ENCODE peak calls at places on chromosomes 4 and X, in four cellular contexts. L is GM13977, R is mucosa of descending colon, I is type B pancreatic cell. H is an unnamed sample.

GRCh38 chr4:30882995-30883675 is 163.0 kb downstream of the PCDH7 start:
- DNase-seq in L (no peak), R (no peak), I (no peak), H (no peak)

GRCh38 chr4:89293299-89293698 is 14.3 kb downstream of the GPRIN3 start:
- DNase-seq in L (no peak), R (peak; percentile 37), I (no peak), H (no peak)

GRCh38 chr4:1992468-1993168 is 16.2 kb downstream of the NELFA start:
- DNase-seq in L (no peak), R (no peak), I (no peak), H (no peak)

GRCh38 chr4:9988349-9988748 is 32.9 kb downstream of the SLC2A9 start:
- DNase-seq in L (no peak), R (no peak), I (no peak), H (no peak)

GRCh38 chr4:8837181-8837811 is 34.3 kb downstream of the HMX1 start:
- DNase-seq in L (no peak), R (no peak), I (peak; percentile 57), H (no peak)

GRCh38 chrX:124346064-124346876 is at the start of gene SH2D1A:
- DNase-seq in L (no peak), R (no peak), I (no peak), H (no peak)

GRCh38 chr4:176587920-176588319 is 204.8 kb downstream of the VEGFC start:
- DNase-seq in L (no peak), R (no peak), I (no peak), H (no peak)

GRCh38 chrX:41559662-41560061 is 112.5 kb downstream of the NYX start:
- DNase-seq in L (no peak), R (no peak), I (no peak), H (no peak)

GRCh38 chr4:67522851-67523671 is 22.2 kb downstream of the CENPC start:
- DNase-seq in L (no peak), R (no peak), I (no peak), H (no peak)

GRCh38 chr4:153502584-153502983 is 36.4 kb downstream of the TMEM131L start:
- DNase-seq in L (no peak), R (no peak), I (no peak), H (no peak)

GRCh38 chr4:150207871-150208270 is 129.6 kb downstream of the DCLK2 start:
- DNase-seq in L (no peak), R (no peak), I (no peak), H (no peak)

GRCh38 chr4:129342820-129343219 is 246.9 kb downstream of the C4orf33 start:
- DNase-seq in L (no peak), R (no peak), I (no peak), H (no peak)

GRCh38 chrX:25191403-25191802 is 175.6 kb upstream of the ARX start:
- DNase-seq in L (no peak), R (no peak), I (no peak), H (no peak)

GRCh38 chr4:73776363-73776762 is 36.0 kb downstream of the CXCL8 start:
- DNase-seq in L (no peak), R (no peak), I (no peak), H (no peak)

GRCh38 chr4:140003851-140004579 is 150.0 kb downstream of the MAML3 start:
- DNase-seq in L (no peak), R (no peak), I (no peak), H (no peak)

GRCh38 chr4:7190278-7190594 is 2.1 kb upstream of the SORCS2 start:
- DNase-seq in L (no peak), R (no peak), I (no peak), H (no peak)

GRCh38 chr4:48787031-48787430 is 7.0 kb upstream of the FRYL start:
- DNase-seq in L (no peak), R (no peak), I (no peak), H (no peak)

GRCh38 chrX:106670631-106671030 is 55.9 kb upstream of the RNF128 start:
- DNase-seq in L (no peak), R (no peak), I (no peak), H (no peak)

GRCh38 chr4:24956091-24956490 is 43.2 kb upstream of the CCDC149 start:
- DNase-seq in L (no peak), R (no peak), I (no peak), H (no peak)

GRCh38 chrX:145405012-145405411 is 157.7 kb downstream of the SPANXN1 start:
- DNase-seq in L (peak; percentile 37), R (no peak), I (no peak), H (no peak)

GRCh38 chr4:79764118-79764517 is 308.9 kb downstream of the ANTXR2 start:
- DNase-seq in L (no peak), R (no peak), I (no peak), H (no peak)

GRCh38 chr4:137531951-137532868 is at the start of gene PCDH18:
- DNase-seq in L (no peak), R (peak; percentile 55), I (peak; percentile 79), H (peak; percentile 76)

GRCh38 chr4:163702736-163703135 is 208.2 kb downstream of the TMA16 start:
- DNase-seq in L (no peak), R (no peak), I (no peak), H (no peak)

GRCh38 chr4:63717384-63717783 is 691.9 kb downstream of the TECRL start:
- DNase-seq in L (no peak), R (no peak), I (no peak), H (no peak)

GRCh38 chrX:44415639-44416386 is 72.3 kb upstream of the EFHC2 start:
- DNase-seq in L (no peak), R (peak; percentile 29), I (no peak), H (no peak)

GRCh38 chrX:2325076-2325784 is 175.5 kb downstream of the DHRSX start:
- DNase-seq in L (peak; percentile 39), R (peak; percentile 46), I (no peak), H (no peak)

GRCh38 chrX:97267376-97267775 is 383.7 kb downstream of the RPA4 start:
- DNase-seq in L (no peak), R (no peak), I (no peak), H (no peak)

GRCh38 chr4:16199132-16199531 is 27.1 kb downstream of the TAPT1 start:
- DNase-seq in L (no peak), R (no peak), I (no peak), H (no peak)

GRCh38 chr4:158837527-158838141 is 68.8 kb downstream of the FNIP2 start:
- DNase-seq in L (no peak), R (no peak), I (no peak), H (no peak)

GRCh38 chr4:85243857-85244256 is 231.1 kb upstream of the ARHGAP24 start:
- DNase-seq in L (no peak), R (no peak), I (no peak), H (no peak)

DNA sequence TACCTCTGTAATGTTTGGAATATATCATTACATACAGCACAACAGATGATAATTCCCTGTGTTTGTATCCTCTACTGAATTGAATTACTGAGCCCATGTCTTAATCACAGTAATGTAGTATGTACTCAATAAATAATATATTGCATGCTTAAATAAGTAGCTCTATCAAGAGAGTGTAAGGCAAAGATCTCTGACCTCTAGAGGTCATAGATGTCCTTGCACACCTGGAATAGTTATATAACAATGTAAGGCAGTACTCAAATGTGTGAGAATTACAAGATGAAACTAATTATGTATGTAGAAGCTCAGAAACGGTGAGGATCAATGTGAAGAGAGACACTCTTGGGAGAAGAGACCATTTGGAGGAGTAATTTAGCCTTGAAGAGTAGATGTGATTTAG is 14.3 kb upstream of the GCNA start:
- DNase-seq in L (no peak), R (no peak), I (no peak), H (no peak)
- TF ChIP-seq CTCF in L (peak; percentile 4), R (no peak), I (no peak), H (no peak)

DNA sequence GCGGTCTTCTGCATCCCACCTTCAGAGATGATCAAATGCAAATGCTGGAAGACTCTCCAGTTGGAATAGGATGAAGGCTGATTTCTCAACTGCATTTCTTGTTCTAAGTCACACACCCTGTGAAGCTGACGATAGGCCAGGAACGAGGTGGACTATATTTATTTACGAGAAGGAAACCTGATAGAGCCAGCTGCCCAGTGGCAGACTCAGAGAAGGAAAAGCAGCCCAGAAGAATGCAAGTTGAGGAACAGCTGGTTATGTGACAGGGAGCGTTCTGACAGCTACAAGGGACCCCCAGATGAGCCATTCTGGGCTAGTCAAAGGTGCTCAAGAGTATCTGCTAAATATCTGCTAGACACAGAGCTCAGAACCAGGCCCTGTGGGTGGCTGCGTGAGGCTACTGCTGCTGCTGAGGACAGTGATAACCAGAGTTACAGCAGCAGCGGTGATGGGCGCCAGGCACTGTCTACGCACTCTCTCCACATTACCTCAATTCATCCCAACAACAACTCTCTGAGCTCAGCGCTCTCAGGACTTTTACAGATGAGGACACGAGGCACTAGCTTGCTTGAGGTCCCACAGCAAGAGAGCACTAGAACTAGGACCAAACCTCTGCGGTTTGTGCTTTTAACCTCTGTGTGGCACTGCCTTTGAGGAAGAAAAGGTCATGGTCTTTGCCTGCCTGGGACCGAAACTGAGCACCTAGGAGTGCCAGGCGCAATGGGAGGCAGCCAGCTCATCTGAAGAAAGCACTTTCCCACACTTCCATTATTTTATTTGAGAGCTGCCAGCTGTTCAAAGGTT is 69.0 kb downstream of the GATB start:
- DNase-seq in L (no peak), R (no peak), I (no peak), H (no peak)
- TF ChIP-seq CTCF in L (no peak), R (no peak), I (no peak), H (no peak)

GRCh38 chr4:142550955-142551354 is 295.1 kb downstream of the INPP4B start:
- DNase-seq in L (no peak), R (no peak), I (no peak), H (no peak)

GRCh38 chr4:142548491-142548890 is 297.6 kb downstream of the INPP4B start:
- DNase-seq in L (no peak), R (no peak), I (no peak), H (no peak)

GRCh38 chr4:142551513-142552280 is 294.4 kb downstream of the INPP4B start:
- DNase-seq in L (no peak), R (no peak), I (no peak), H (no peak)

GRCh38 chr4:142549248-142549647 is 296.9 kb downstream of the INPP4B start:
- DNase-seq in L (no peak), R (no peak), I (no peak), H (no peak)

GRCh38 chr4:142549726-142550463 is 296.2 kb downstream of the INPP4B start:
- DNase-seq in L (no peak), R (no peak), I (no peak), H (no peak)
- TF ChIP-seq CTCF in L (no peak), R (no peak), I (no peak), H (no peak)

GRCh38 chrX:119389854-119390501 is 9.2 kb upstream of the SLC25A43 start:
- DNase-seq in L (no peak), R (no peak), I (no peak), H (no peak)
- TF ChIP-seq CTCF in L (no peak), R (no peak), I (no peak), H (no peak)

GRCh38 chr4:168864831-168865541 is 145.1 kb downstream of the CBR4 start:
- DNase-seq in L (no peak), R (no peak), I (no peak), H (no peak)
- TF ChIP-seq CTCF in L (no peak), R (no peak), I (peak; percentile 52), H (no peak)

DNA sequence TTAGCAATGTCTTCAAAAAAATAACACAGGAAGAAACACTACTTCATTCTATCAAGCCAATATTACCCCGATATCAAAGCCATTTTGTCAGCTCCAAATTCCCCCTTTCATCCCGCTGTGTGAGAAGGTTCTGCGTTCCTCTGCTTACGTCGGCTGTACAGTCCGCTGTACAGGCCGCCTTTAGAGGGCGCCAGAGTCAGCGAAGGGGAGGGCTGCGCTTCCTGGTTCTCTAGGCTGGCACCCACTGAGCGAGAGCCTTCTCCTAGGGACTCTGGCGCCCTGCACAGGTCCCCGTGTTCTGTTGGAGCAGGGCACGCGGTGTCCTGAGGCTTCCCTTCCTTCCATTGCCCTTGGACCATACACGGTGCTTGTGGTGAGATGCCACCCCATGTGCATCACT is 25.3 kb upstream of the CT45A1 start:
- DNase-seq in L (no peak), R (no peak), I (no peak), H (no peak)
- TF ChIP-seq CTCF in L (peak; percentile 24), R (no peak), I (peak; percentile 25), H (no peak)

GRCh38 chr4:183276106-183276505 is 44.0 kb downstream of the CLDN22 start:
- DNase-seq in L (no peak), R (no peak), I (no peak), H (no peak)
- TF ChIP-seq CTCF in L (no peak), R (no peak), I (no peak), H (no peak)